ENCODE peak calls at places on chromosomes 6 and 20, in six cellular contexts. One of them, this sample, is unnamed.

GRCh38 chr6:35654883-35655282 is 33.8 kb downstream of the FKBP5 start:
- DNase-seq in mesothelial cell of epicardium: no peak
- DNase-seq in AG10803: no peak
- DNase-seq in bronchial epithelial cell: no peak
- DNase-seq in B cell: no peak
- DNase-seq in natural killer cell: no peak
- DNase-seq in this sample: no peak

GRCh38 chr6:37868447-37868825 is 48.9 kb downstream of the ZFAND3 start:
- DNase-seq in AG10803: peak
- DNase-seq in bronchial epithelial cell: peak
- DNase-seq in natural killer cell: peak
- DNase-seq in B cell: no peak
- DNase-seq in mesothelial cell of epicardium: no peak
- DNase-seq in this sample: no peak

GRCh38 chr6:107185570-107185969 is 70.3 kb upstream of the BEND3 start:
- DNase-seq in mesothelial cell of epicardium: no peak
- DNase-seq in natural killer cell: no peak
- DNase-seq in AG10803: no peak
- DNase-seq in bronchial epithelial cell: peak
- DNase-seq in B cell: no peak
- DNase-seq in this sample: no peak

GRCh38 chr20:51647674-51648570 is 105.4 kb upstream of the NFATC2 start:
- DNase-seq in B cell: no peak
- DNase-seq in natural killer cell: no peak
- DNase-seq in AG10803: no peak
- DNase-seq in bronchial epithelial cell: no peak
- DNase-seq in mesothelial cell of epicardium: no peak
- DNase-seq in this sample: no peak

GRCh38 chr20:36193937-36194712 is 39.6 kb downstream of the EPB41L1 start:
- DNase-seq in AG10803: no peak
- DNase-seq in B cell: peak
- DNase-seq in bronchial epithelial cell: no peak
- DNase-seq in mesothelial cell of epicardium: no peak
- DNase-seq in natural killer cell: no peak
- DNase-seq in this sample: no peak

GRCh38 chr20:11098888-11099287 is 425.1 kb upstream of the JAG1 start:
- DNase-seq in mesothelial cell of epicardium: no peak
- DNase-seq in bronchial epithelial cell: no peak
- DNase-seq in AG10803: no peak
- DNase-seq in B cell: no peak
- DNase-seq in natural killer cell: no peak
- DNase-seq in this sample: no peak

GRCh38 chr6:25606151-25606550 is 45.9 kb upstream of the SCGN start:
- DNase-seq in mesothelial cell of epicardium: no peak
- DNase-seq in B cell: no peak
- DNase-seq in natural killer cell: no peak
- DNase-seq in bronchial epithelial cell: no peak
- DNase-seq in AG10803: no peak
- DNase-seq in this sample: no peak

GRCh38 chr20:5842465-5842864 is 92.3 kb downstream of the SHLD1 start:
- DNase-seq in bronchial epithelial cell: no peak
- DNase-seq in natural killer cell: no peak
- DNase-seq in mesothelial cell of epicardium: no peak
- DNase-seq in B cell: no peak
- DNase-seq in AG10803: no peak
- DNase-seq in this sample: no peak

GRCh38 chr6:75278474-75279077 is 6.0 kb downstream of the TMEM30A start:
- DNase-seq in natural killer cell: no peak
- DNase-seq in B cell: no peak
- DNase-seq in bronchial epithelial cell: peak
- DNase-seq in mesothelial cell of epicardium: no peak
- DNase-seq in AG10803: no peak
- DNase-seq in this sample: no peak

GRCh38 chr6:144415014-144415413 is 129.9 kb downstream of the UTRN start:
- DNase-seq in AG10803: peak
- DNase-seq in natural killer cell: no peak
- DNase-seq in mesothelial cell of epicardium: no peak
- DNase-seq in bronchial epithelial cell: peak
- DNase-seq in B cell: no peak
- DNase-seq in this sample: no peak

GRCh38 chr20:62864207-62864606 is 2.6 kb upstream of the TCFL5 start:
- DNase-seq in natural killer cell: no peak
- DNase-seq in mesothelial cell of epicardium: no peak
- DNase-seq in AG10803: no peak
- DNase-seq in B cell: no peak
- DNase-seq in bronchial epithelial cell: no peak
- DNase-seq in this sample: peak

GRCh38 chr6:16769986-16770376 is 8.7 kb upstream of the ATXN1 start:
- DNase-seq in mesothelial cell of epicardium: no peak
- DNase-seq in natural killer cell: no peak
- DNase-seq in AG10803: peak
- DNase-seq in bronchial epithelial cell: no peak
- DNase-seq in B cell: no peak
- DNase-seq in this sample: no peak

GRCh38 chr6:10402648-10403311 is 12.1 kb downstream of the TFAP2A start:
- DNase-seq in bronchial epithelial cell: peak
- DNase-seq in B cell: no peak
- DNase-seq in mesothelial cell of epicardium: no peak
- DNase-seq in natural killer cell: no peak
- DNase-seq in AG10803: no peak
- DNase-seq in this sample: no peak

GRCh38 chr6:3057063-3057462 is 11.2 kb upstream of the RIPK1 start:
- DNase-seq in natural killer cell: no peak
- DNase-seq in bronchial epithelial cell: no peak
- DNase-seq in AG10803: no peak
- DNase-seq in mesothelial cell of epicardium: no peak
- DNase-seq in B cell: no peak
- DNase-seq in this sample: no peak

GRCh38 chr20:6348908-6349307 is 226.1 kb upstream of the FERMT1 start:
- DNase-seq in natural killer cell: no peak
- DNase-seq in AG10803: no peak
- DNase-seq in mesothelial cell of epicardium: no peak
- DNase-seq in B cell: no peak
- DNase-seq in bronchial epithelial cell: no peak
- DNase-seq in this sample: no peak

GRCh38 chr6:12033770-12034169 is 21.7 kb downstream of the HIVEP1 start:
- DNase-seq in bronchial epithelial cell: peak
- DNase-seq in AG10803: peak
- DNase-seq in mesothelial cell of epicardium: no peak
- DNase-seq in B cell: no peak
- DNase-seq in natural killer cell: no peak
- DNase-seq in this sample: no peak

GRCh38 chr6:10138917-10139316 is 276.0 kb downstream of the TFAP2A start:
- DNase-seq in bronchial epithelial cell: peak
- DNase-seq in AG10803: no peak
- DNase-seq in natural killer cell: no peak
- DNase-seq in mesothelial cell of epicardium: no peak
- DNase-seq in B cell: no peak
- DNase-seq in this sample: no peak

GRCh38 chr6:142558785-142559184 is 257.0 kb downstream of the ADGRG6 start:
- DNase-seq in mesothelial cell of epicardium: no peak
- DNase-seq in bronchial epithelial cell: no peak
- DNase-seq in AG10803: no peak
- DNase-seq in B cell: no peak
- DNase-seq in natural killer cell: no peak
- DNase-seq in this sample: no peak

GRCh38 chr6:134317471-134318131 is at the start of gene SGK1:
- DNase-seq in bronchial epithelial cell: peak
- DNase-seq in AG10803: peak
- DNase-seq in natural killer cell: no peak
- DNase-seq in B cell: no peak
- DNase-seq in mesothelial cell of epicardium: no peak
- DNase-seq in this sample: no peak

GRCh38 chr6:16783952-16784351 is 22.7 kb upstream of the ATXN1 start:
- DNase-seq in B cell: no peak
- DNase-seq in AG10803: no peak
- DNase-seq in bronchial epithelial cell: no peak
- DNase-seq in mesothelial cell of epicardium: no peak
- DNase-seq in natural killer cell: no peak
- DNase-seq in this sample: no peak

GRCh38 chr6:88238065-88238464 is 71.9 kb upstream of the CNR1 start:
- DNase-seq in bronchial epithelial cell: peak
- DNase-seq in B cell: peak
- DNase-seq in AG10803: peak
- DNase-seq in mesothelial cell of epicardium: no peak
- DNase-seq in natural killer cell: no peak
- DNase-seq in this sample: no peak

GRCh38 chr6:27294409-27294808 is 17.7 kb downstream of the POM121L2 start:
- DNase-seq in mesothelial cell of epicardium: no peak
- DNase-seq in B cell: no peak
- DNase-seq in bronchial epithelial cell: no peak
- DNase-seq in AG10803: no peak
- DNase-seq in natural killer cell: no peak
- DNase-seq in this sample: no peak

GRCh38 chr6:70563540-70563939 is 3.2 kb upstream of the SDHAF4 start:
- DNase-seq in mesothelial cell of epicardium: no peak
- DNase-seq in bronchial epithelial cell: no peak
- DNase-seq in B cell: no peak
- DNase-seq in natural killer cell: no peak
- DNase-seq in AG10803: peak
- DNase-seq in this sample: no peak

GRCh38 chr6:70566751-70567382 is at the start of gene SDHAF4:
- DNase-seq in B cell: peak
- DNase-seq in mesothelial cell of epicardium: peak
- DNase-seq in natural killer cell: peak
- DNase-seq in AG10803: peak
- DNase-seq in bronchial epithelial cell: peak
- DNase-seq in this sample: peak
- TF ChIP-seq CTCF in B cell: no peak
- TF ChIP-seq CTCF in mesothelial cell of epicardium: no peak
- TF ChIP-seq CTCF in natural killer cell: no peak
- TF ChIP-seq CTCF in AG10803: peak
- TF ChIP-seq CTCF in bronchial epithelial cell: peak
- TF ChIP-seq CTCF in this sample: peak

GRCh38 chr6:40536442-40536841 is 50.7 kb downstream of the LRFN2 start:
- DNase-seq in B cell: no peak
- DNase-seq in AG10803: no peak
- DNase-seq in bronchial epithelial cell: no peak
- DNase-seq in natural killer cell: no peak
- DNase-seq in mesothelial cell of epicardium: no peak
- DNase-seq in this sample: no peak
- TF ChIP-seq CTCF in B cell: no peak
- TF ChIP-seq CTCF in AG10803: peak
- TF ChIP-seq CTCF in bronchial epithelial cell: peak
- TF ChIP-seq CTCF in natural killer cell: no peak
- TF ChIP-seq CTCF in mesothelial cell of epicardium: no peak
- TF ChIP-seq CTCF in this sample: peak

GRCh38 chr6:150684715-150685459 is 85.2 kb downstream of the PLEKHG1 start:
- DNase-seq in mesothelial cell of epicardium: no peak
- DNase-seq in B cell: peak
- DNase-seq in AG10803: no peak
- DNase-seq in natural killer cell: no peak
- DNase-seq in bronchial epithelial cell: no peak
- DNase-seq in this sample: no peak

GRCh38 chr6:150686566-150686965 is 86.9 kb downstream of the PLEKHG1 start:
- DNase-seq in natural killer cell: no peak
- DNase-seq in AG10803: no peak
- DNase-seq in B cell: no peak
- DNase-seq in mesothelial cell of epicardium: no peak
- DNase-seq in bronchial epithelial cell: peak
- DNase-seq in this sample: no peak

GRCh38 chr6:150684161-150684560 is 84.5 kb downstream of the PLEKHG1 start:
- DNase-seq in B cell: no peak
- DNase-seq in mesothelial cell of epicardium: no peak
- DNase-seq in bronchial epithelial cell: no peak
- DNase-seq in AG10803: no peak
- DNase-seq in natural killer cell: no peak
- DNase-seq in this sample: no peak

GRCh38 chr6:150687508-150687907 is 87.8 kb downstream of the PLEKHG1 start:
- DNase-seq in bronchial epithelial cell: no peak
- DNase-seq in mesothelial cell of epicardium: no peak
- DNase-seq in natural killer cell: no peak
- DNase-seq in B cell: no peak
- DNase-seq in AG10803: no peak
- DNase-seq in this sample: no peak

GRCh38 chr6:150685860-150686259 is 86.2 kb downstream of the PLEKHG1 start:
- DNase-seq in bronchial epithelial cell: peak
- DNase-seq in AG10803: no peak
- DNase-seq in B cell: peak
- DNase-seq in mesothelial cell of epicardium: no peak
- DNase-seq in natural killer cell: peak
- DNase-seq in this sample: no peak
- TF ChIP-seq CTCF in bronchial epithelial cell: peak
- TF ChIP-seq CTCF in AG10803: peak
- TF ChIP-seq CTCF in B cell: peak
- TF ChIP-seq CTCF in mesothelial cell of epicardium: peak
- TF ChIP-seq CTCF in natural killer cell: peak
- TF ChIP-seq CTCF in this sample: peak

GRCh38 chr20:13533946-13534345 is 104.8 kb downstream of the TASP1 start:
- DNase-seq in mesothelial cell of epicardium: no peak
- DNase-seq in natural killer cell: no peak
- DNase-seq in AG10803: no peak
- DNase-seq in B cell: no peak
- DNase-seq in bronchial epithelial cell: no peak
- DNase-seq in this sample: no peak
- TF ChIP-seq CTCF in mesothelial cell of epicardium: no peak
- TF ChIP-seq CTCF in natural killer cell: no peak
- TF ChIP-seq CTCF in AG10803: no peak
- TF ChIP-seq CTCF in B cell: no peak
- TF ChIP-seq CTCF in bronchial epithelial cell: no peak
- TF ChIP-seq CTCF in this sample: no peak

GRCh38 chr20:31951530-31952453 is at the start of gene PDRG1:
- DNase-seq in AG10803: peak
- DNase-seq in B cell: peak
- DNase-seq in natural killer cell: peak
- DNase-seq in bronchial epithelial cell: peak
- DNase-seq in mesothelial cell of epicardium: peak
- DNase-seq in this sample: peak
- TF ChIP-seq CTCF in AG10803: peak
- TF ChIP-seq CTCF in B cell: peak
- TF ChIP-seq CTCF in natural killer cell: peak
- TF ChIP-seq CTCF in bronchial epithelial cell: peak
- TF ChIP-seq CTCF in mesothelial cell of epicardium: peak
- TF ChIP-seq CTCF in this sample: peak

DNA sequence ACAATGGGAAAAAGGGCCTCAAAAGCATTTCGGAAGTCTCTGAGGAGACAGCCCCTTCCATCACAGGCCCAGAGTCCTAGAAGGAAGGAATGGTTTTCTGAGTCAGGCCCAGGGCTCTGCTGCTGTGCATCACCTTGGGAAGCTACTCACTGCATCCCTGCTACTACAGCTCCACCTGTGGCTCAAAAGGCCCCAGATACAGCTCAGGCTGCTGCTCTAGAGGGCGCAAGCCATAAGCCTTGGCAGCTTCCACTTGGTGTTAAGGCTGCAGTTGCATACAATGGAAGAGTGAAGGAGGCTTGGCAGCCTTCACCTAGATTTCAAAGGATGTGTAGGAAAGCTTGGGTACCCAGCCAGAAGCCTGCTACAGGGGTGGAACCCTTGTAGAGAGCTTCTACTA is 54.8 kb downstream of the MEI4 start:
- DNase-seq in B cell: no peak
- DNase-seq in AG10803: no peak
- DNase-seq in natural killer cell: no peak
- DNase-seq in bronchial epithelial cell: no peak
- DNase-seq in mesothelial cell of epicardium: no peak
- DNase-seq in this sample: no peak
- TF ChIP-seq CTCF in B cell: no peak
- TF ChIP-seq CTCF in AG10803: no peak
- TF ChIP-seq CTCF in natural killer cell: no peak
- TF ChIP-seq CTCF in bronchial epithelial cell: no peak
- TF ChIP-seq CTCF in mesothelial cell of epicardium: no peak
- TF ChIP-seq CTCF in this sample: no peak

GRCh38 chr6:84220809-84221409 is 6.5 kb downstream of the CEP162 start:
- DNase-seq in mesothelial cell of epicardium: no peak
- DNase-seq in natural killer cell: no peak
- DNase-seq in B cell: no peak
- DNase-seq in bronchial epithelial cell: peak
- DNase-seq in AG10803: peak
- DNase-seq in this sample: no peak
- TF ChIP-seq CTCF in mesothelial cell of epicardium: peak
- TF ChIP-seq CTCF in natural killer cell: peak
- TF ChIP-seq CTCF in B cell: peak
- TF ChIP-seq CTCF in bronchial epithelial cell: peak
- TF ChIP-seq CTCF in AG10803: peak
- TF ChIP-seq CTCF in this sample: peak

This sample was measured in chondrocyte.